ENCODE peak calls at places on chromosome 17, in five cellular contexts. P is ovary, T is adrenal gland, Y is Peyer's patch, J is heart left ventricle. U is an unnamed sample.

GRCh38 chr17:48004973-48005372 is 32.6 kb downstream of the COPZ2 start:
- DNase-seq in P (no peak), T (no peak), Y (no peak), J (no peak), U (no peak)

GRCh38 chr17:27559996-27560481 is 70.9 kb upstream of the LGALS9 start:
- DNase-seq in P (peak; percentile 74), T (peak; percentile 61), Y (no peak), J (peak; percentile 77), U (peak; percentile 72)

GRCh38 chr17:50114849-50115357 is 15.1 kb downstream of the SAMD14 start:
- DNase-seq in P (no peak), T (peak; percentile 63), Y (no peak), J (no peak), U (no peak)

GRCh38 chr17:48915459-48916282 is 7.5 kb downstream of the UBE2Z start:
- DNase-seq in P (no peak), T (peak; percentile 50), Y (no peak), J (no peak), U (no peak)

GRCh38 chr17:69763503-69763902 is 311.5 kb upstream of the KCNJ16 start:
- DNase-seq in P (no peak), T (no peak), Y (no peak), J (no peak), U (no peak)

GRCh38 chr17:48439875-48440505 is 10.0 kb upstream of the SKAP1 start:
- DNase-seq in P (no peak), T (peak; percentile 40), Y (peak; percentile 32), J (no peak), U (no peak)

GRCh38 chr17:75517277-75517865 is 1.0 kb downstream of the TSEN54 start:
- DNase-seq in P (no peak), T (peak; percentile 32), Y (peak; percentile 53), J (no peak), U (peak; percentile 15)

GRCh38 chr17:67156269-67157199 is 88.5 kb downstream of the HELZ start:
- DNase-seq in P (no peak), T (no peak), Y (no peak), J (peak; percentile 13), U (no peak)

GRCh38 chr17:39677072-39677471 is 8.8 kb downstream of the PNMT start:
- DNase-seq in P (no peak), T (no peak), Y (no peak), J (peak; percentile 47), U (no peak)

GRCh38 chr17:39677581-39678339 is 9.5 kb downstream of the PNMT start:
- DNase-seq in P (no peak), T (no peak), Y (no peak), J (peak; percentile 74), U (no peak)

GRCh38 chr17:39676198-39676819 is 8.1 kb downstream of the PNMT start:
- DNase-seq in P (no peak), T (no peak), Y (peak; percentile 59), J (peak; percentile 82), U (no peak)

GRCh38 chr17:39679521-39680192 is 8.2 kb downstream of the PGAP3 start:
- DNase-seq in P (no peak), T (no peak), Y (peak; percentile 64), J (peak; percentile 63), U (no peak)

GRCh38 chr17:39678340-39679116 is 9.3 kb downstream of the PGAP3 start:
- DNase-seq in P (no peak), T (no peak), Y (no peak), J (peak; percentile 45), U (no peak)
- TF ChIP-seq POLR2A in P (no peak), T (no peak), Y (peak; percentile 49), J (no peak), U (no peak)

DNA sequence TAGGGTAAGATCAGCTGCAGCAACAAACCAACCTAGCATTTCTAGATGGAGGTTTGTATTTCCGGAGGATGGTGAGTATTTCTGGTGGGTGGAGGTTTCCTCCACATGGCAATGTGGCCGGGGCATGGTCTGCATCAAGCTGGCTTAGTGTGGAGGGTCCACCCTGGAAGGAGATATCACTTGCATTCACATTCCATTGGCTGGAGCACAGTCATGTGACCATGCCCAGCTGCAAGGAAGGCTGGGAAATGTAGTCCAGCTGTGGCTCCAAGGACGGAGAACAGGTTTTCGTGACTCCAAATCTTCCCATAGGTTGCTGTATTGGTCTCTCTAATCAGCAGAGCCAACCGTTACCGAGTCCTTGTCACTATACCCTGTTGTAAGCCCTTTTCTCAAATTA is 68.7 kb downstream of the RAI1 start:
- DNase-seq in P (peak; percentile 53), T (no peak), Y (peak; percentile 70), J (no peak), U (peak; percentile 59)
- H3K4me1 ChIP-seq in P (peaks cover 8% of the 10 kb centered on the region), T (peaks cover 21% of the 10 kb centered on the region), Y (peaks cover 22% of the 10 kb centered on the region), J (peaks cover 85% of the 10 kb centered on the region), U (peaks cover 17% of the 10 kb centered on the region)

DNA sequence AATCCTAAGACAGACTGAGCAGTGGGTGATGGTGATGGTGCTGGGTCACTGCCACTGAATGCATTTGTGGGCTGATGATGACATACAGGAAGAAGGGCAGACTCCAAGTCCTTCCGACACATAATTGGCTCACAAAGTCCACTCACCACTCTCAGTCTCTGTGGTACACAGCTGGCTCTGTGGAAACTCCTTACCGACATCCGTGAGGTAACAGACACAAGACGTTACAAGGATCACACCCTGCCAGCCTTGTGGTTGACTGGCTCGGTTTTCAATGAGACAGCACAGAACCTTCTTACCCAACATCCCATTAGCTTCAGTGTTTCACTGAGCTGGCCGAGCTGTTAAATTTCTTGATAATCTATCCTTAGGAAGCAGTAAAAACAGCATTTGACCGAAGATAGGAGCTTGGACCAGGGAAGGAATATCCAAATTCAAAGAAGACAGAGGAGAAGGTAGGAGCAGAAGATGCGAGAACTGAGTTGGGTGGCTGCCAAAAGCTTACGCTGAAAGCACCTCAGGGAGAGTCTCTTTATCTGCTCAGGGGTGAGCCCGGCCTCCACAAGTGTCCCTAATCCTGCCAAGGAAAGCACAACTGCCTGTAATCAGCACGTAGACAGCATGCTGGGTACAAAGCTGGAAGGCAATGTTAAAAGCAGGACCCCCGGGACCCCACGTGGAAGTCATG is 5.5 kb upstream of the MXRA7 start:
- DNase-seq in P (no peak), T (peak; percentile 55), Y (peak; percentile 31), J (no peak), U (no peak)
- TF ChIP-seq POLR2A in P (no peak), T (no peak), Y (no peak), J (no peak), U (no peak)

DNA sequence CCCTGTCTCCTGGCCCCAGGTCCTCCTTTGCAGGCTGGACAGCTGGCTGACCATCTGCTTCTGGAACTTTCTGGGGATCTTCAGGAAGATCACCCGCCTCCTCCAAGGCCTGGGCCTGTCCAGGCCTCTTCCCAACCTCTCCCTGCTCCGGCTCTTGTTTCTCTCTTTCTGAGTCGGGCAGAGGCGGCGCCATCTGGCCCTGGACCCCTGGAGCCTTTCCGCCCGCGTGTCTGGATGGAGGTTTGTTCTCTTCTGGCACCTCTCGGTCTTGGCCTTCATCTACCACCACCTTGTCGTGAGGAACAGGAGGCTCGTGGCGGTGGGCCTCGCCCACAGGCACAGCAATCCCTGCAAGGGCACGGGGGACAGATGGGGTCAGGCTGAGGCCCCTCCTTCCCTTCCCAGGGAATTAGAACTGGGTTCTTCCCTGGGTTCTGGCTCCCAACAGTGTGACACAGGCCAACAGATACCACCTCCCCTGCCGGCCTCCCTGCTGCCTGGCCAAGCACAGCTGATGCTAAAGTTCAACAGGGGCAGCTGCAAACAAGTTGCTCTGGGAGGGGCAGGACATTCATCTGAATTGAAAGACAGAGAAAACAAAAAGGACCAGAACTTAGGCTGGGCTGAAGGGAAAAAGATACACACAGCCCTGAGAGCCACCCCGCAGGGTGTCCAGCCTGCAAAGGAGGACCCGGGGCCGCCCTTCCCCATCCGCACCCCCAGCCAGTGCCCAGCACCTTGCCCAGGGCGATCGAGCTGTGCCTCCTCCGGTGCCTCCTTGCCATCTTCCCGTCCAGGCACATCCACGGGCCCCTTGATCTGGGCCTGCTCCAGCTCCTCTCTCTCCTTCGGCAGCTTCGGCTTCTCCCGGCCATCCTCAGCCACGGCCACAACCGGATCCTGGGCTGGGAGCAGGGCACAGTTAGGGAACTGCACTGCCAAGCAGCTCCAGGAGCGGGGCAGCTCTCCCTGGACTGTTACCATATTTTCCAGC is 13.5 kb downstream of the NDUFAF8 start:
- DNase-seq in P (no peak), T (no peak), Y (no peak), J (no peak), U (no peak)
- H3K4me1 ChIP-seq in P (peaks cover 3% of the 10 kb centered on the region), T (no peaks in the 10 kb centered on the region), Y (peaks cover 6% of the 10 kb centered on the region), J (peaks cover 19% of the 10 kb centered on the region), U (no peaks in the 10 kb centered on the region)

GRCh38 chr17:6088141-6088540 is 18.0 kb downstream of the WSCD1 start:
- DNase-seq in P (no peak), T (no peak), Y (no peak), J (no peak), U (no peak)

GRCh38 chr17:6090253-6090652 is 20.1 kb downstream of the WSCD1 start:
- DNase-seq in P (no peak), T (no peak), Y (no peak), J (no peak), U (no peak)

GRCh38 chr17:6085812-6086211 is 15.6 kb downstream of the WSCD1 start:
- DNase-seq in P (no peak), T (no peak), Y (no peak), J (no peak), U (no peak)

GRCh38 chr17:6084226-6085161 is 14.3 kb downstream of the WSCD1 start:
- DNase-seq in P (no peak), T (no peak), Y (no peak), J (no peak), U (no peak)

DNA sequence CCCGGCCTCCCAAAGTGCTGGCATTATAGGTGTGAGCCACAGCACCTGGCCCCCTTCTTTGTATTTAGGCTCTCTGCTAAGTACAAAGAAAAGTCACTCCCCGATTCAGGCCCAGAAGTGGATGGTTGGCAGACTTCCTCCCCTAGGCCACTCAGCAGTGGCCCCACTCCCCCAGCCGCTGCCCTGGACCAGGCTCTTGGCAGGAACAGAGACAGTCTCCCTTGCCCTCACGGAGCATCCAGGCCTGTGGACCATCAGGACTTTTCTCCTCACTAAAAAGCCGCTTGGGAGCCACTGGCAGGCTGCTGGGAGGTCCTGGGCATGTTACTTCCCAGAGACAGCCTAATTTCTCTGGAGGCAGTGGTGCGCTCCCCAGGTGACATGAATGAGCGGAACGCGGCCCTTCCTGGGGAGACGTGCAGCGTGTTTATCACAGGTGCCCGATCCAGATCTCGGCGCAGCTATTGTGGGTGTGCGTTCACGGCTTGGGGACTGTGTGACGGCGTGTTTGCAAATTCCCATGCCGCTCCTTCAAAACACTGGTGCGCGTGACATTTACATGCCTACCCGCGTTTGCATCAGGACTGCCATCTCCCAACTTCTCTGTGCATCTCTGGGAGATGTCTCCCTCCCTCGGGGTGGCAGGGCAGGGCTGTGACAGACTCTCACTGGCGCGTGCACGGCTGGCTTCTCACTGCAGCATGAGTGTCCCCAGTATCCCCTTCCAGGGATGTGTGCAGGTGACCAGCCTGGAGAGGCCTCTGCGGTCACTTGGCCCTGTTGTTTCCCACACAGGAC is 16.6 kb downstream of the WSCD1 start:
- DNase-seq in P (no peak), T (no peak), Y (no peak), J (no peak), U (no peak)
- TF ChIP-seq POLR2A in P (no peak), T (no peak), Y (no peak), J (no peak), U (no peak)

GRCh38 chr17:78240839-78241238 is 9.4 kb downstream of the TMEM235 start:
- DNase-seq in P (no peak), T (no peak), Y (no peak), J (no peak), U (no peak)
- H3K4me1 ChIP-seq in P (peaks cover 7% of the 10 kb centered on the region), T (no peaks in the 10 kb centered on the region), Y (no peaks in the 10 kb centered on the region), J (no peaks in the 10 kb centered on the region), U (no peaks in the 10 kb centered on the region)

U was measured in uterus.